ENCODE peak calls at places on chromosomes 11 and 22, in six cellular contexts. X is K562, Z is NT2/D1, W is GM12878, G is HCT116, R is H1. M is an unnamed sample.

GRCh38 chr11:66302656-66303055 is 11.0 kb downstream of the TMEM151A start:
- DNase-seq in X (no peak), Z (no peak), W (no peak), G (no peak), R (no peak), M (no peak)

GRCh38 chr11:33454264-33454663 is 197.1 kb downstream of the HIPK3 start:
- DNase-seq in X (no peak), Z (no peak), W (no peak), G (no peak), R (no peak), M (no peak)

GRCh38 chr11:33410086-33410765 is 153.0 kb downstream of the HIPK3 start:
- DNase-seq in X (no peak), Z (no peak), W (no peak), G (no peak), R (no peak), M (no peak)

GRCh38 chr11:121596195-121597145 is 143.7 kb upstream of the SORL1-AS1 start:
- DNase-seq in X (no peak), Z (no peak), W (no peak), G (no peak), R (no peak), M (no peak)

GRCh38 chr11:122656073-122656630 is 630 bp downstream of the UBASH3B start:
- DNase-seq in X (peak), Z (no peak), W (no peak), G (no peak), R (peak), M (no peak)

GRCh38 chr11:128733440-128734115 is 39.7 kb downstream of the FLI1 start:
- DNase-seq in X (no peak), Z (peak), W (no peak), G (no peak), R (peak), M (no peak)

GRCh38 chr11:65498727-65498976 is 193 bp upstream of the MALAT1 start:
- DNase-seq in X (no peak), Z (no peak), W (no peak), G (no peak), R (no peak), M (no peak)

GRCh38 chr11:75182652-75183051 is 31.7 kb downstream of the SLCO2B1 start:
- DNase-seq in X (no peak), Z (no peak), W (no peak), G (no peak), R (no peak), M (no peak)

GRCh38 chr11:62068730-62069129 is 55.1 kb upstream of the INCENP start:
- DNase-seq in X (no peak), Z (no peak), W (no peak), G (no peak), R (no peak), M (no peak)

GRCh38 chr11:11510939-11511338 is 110.9 kb downstream of the GALNT18 start:
- DNase-seq in X (no peak), Z (no peak), W (no peak), G (no peak), R (no peak), M (no peak)

GRCh38 chr11:69367211-69367964 is 73.4 kb downstream of the MYEOV start:
- DNase-seq in X (no peak), Z (no peak), W (no peak), G (no peak), R (peak), M (no peak)

GRCh38 chr11:26348776-26349175 is 16.8 kb downstream of the ANO3 start:
- DNase-seq in X (no peak), Z (no peak), W (no peak), G (no peak), R (no peak), M (no peak)

GRCh38 chr11:15493066-15493465 is 378.3 kb downstream of the INSC start:
- DNase-seq in X (no peak), Z (no peak), W (no peak), G (peak), R (no peak), M (no peak)

GRCh38 chr22:22460060-22460459 is 48.5 kb downstream of the ZNF280B start:
- DNase-seq in X (no peak), Z (no peak), W (no peak), G (no peak), R (peak), M (no peak)
- TF ChIP-seq ZNF274 in X (no peak), Z (no peak), W (no peak), G (no peak), R (no peak), M (no peak)

GRCh38 chr11:64233913-64234839 is at the start of gene VEGFB:
- DNase-seq in X (peak), Z (no peak), W (no peak), G (no peak), R (peak), M (no peak)
- TF ChIP-seq ZNF274 in X (no peak), Z (no peak), W (no peak), G (no peak), R (no peak), M (no peak)

GRCh38 chr11:34924714-34925113 is 8.3 kb downstream of the PDHX start:
- DNase-seq in X (no peak), Z (no peak), W (no peak), G (no peak), R (no peak), M (no peak)

GRCh38 chr11:34928960-34929680 is 12.7 kb downstream of the PDHX start:
- DNase-seq in X (no peak), Z (no peak), W (no peak), G (no peak), R (no peak), M (no peak)

GRCh38 chr11:34926831-34927132 is 10.4 kb downstream of the PDHX start:
- DNase-seq in X (no peak), Z (no peak), W (no peak), G (no peak), R (no peak), M (no peak)

GRCh38 chr11:34928268-34928959 is 12.0 kb downstream of the PDHX start:
- DNase-seq in X (no peak), Z (no peak), W (no peak), G (no peak), R (no peak), M (no peak)

GRCh38 chr11:34926101-34926830 is 9.8 kb downstream of the PDHX start:
- DNase-seq in X (peak), Z (no peak), W (no peak), G (peak), R (no peak), M (peak)
- TF ChIP-seq ZNF274 in X (no peak), Z (no peak), W (no peak), G (no peak), R (no peak), M (no peak)

GRCh38 chr11:77046060-77046501 is 11.9 kb downstream of the B3GNT6 start:
- DNase-seq in X (peak), Z (peak), W (no peak), G (peak), R (peak), M (no peak)
- TF ChIP-seq ZNF274 in X (no peak), Z (no peak), W (no peak), G (no peak), R (no peak), M (no peak)

DNA sequence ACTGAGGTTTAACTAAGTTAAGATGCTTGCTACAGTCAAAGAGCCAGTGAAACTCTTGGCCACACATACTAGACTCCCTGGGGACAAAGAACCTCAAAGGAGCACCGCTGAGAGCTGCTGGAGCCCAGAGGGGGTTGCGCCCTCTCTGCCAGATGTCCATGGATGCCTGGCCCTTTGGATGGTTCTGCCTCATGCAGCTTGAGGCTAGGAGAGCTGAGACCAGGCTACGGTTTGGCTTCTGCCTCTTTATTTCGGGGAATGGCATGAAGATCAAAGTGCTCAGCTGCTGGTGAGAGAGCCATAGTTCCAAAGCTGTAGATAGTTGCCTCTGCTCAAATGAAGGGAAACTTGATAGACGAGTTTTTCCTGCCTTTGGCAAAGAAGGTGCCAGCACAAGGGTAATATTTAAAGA is 43.0 kb downstream of the RASSF10 start:
- DNase-seq in X (no peak), Z (no peak), W (no peak), G (no peak), R (no peak), M (no peak)
- TF ChIP-seq ZNF274 in X (no peak), Z (no peak), W (no peak), G (no peak), R (no peak), M (no peak)

M was measured in HepG2.